ENCODE peak calls at places on chromosomes 6 and 20, in five cellular contexts. One of them, this sample, is unnamed.

GRCh38 chr20:60331688-60332300 is 373.6 kb downstream of the CDH26 start:
- DNase-seq in pancreas: no peak
- DNase-seq in prostate gland: no peak
- DNase-seq in ascending aorta: no peak
- DNase-seq in HFFc6: no peak
- DNase-seq in this sample: no peak

GRCh38 chr6:37113976-37114375 is 56.0 kb upstream of the PIM1 start:
- DNase-seq in pancreas: no peak
- DNase-seq in prostate gland: no peak
- DNase-seq in ascending aorta: no peak
- DNase-seq in HFFc6: no peak
- DNase-seq in this sample: no peak

GRCh38 chr6:24547243-24547642 is 52.5 kb downstream of the ALDH5A1 start:
- DNase-seq in pancreas: no peak
- DNase-seq in prostate gland: no peak
- DNase-seq in ascending aorta: no peak
- DNase-seq in HFFc6: no peak
- DNase-seq in this sample: peak

GRCh38 chr20:24316731-24317130 is 152.7 kb upstream of the SYNDIG1 start:
- DNase-seq in pancreas: no peak
- DNase-seq in prostate gland: no peak
- DNase-seq in ascending aorta: no peak
- DNase-seq in HFFc6: no peak
- DNase-seq in this sample: no peak

GRCh38 chr6:73081955-73082354 is 143.3 kb downstream of the KHDC1L start:
- DNase-seq in pancreas: no peak
- DNase-seq in prostate gland: no peak
- DNase-seq in ascending aorta: no peak
- DNase-seq in HFFc6: no peak
- DNase-seq in this sample: no peak

GRCh38 chr6:111113731-111114438 is 26.6 kb downstream of the SLC16A10 start:
- DNase-seq in pancreas: no peak
- DNase-seq in prostate gland: no peak
- DNase-seq in ascending aorta: peak
- DNase-seq in HFFc6: peak
- DNase-seq in this sample: no peak

GRCh38 chr6:144659735-144660246 is 374.7 kb downstream of the UTRN start:
- DNase-seq in pancreas: no peak
- DNase-seq in prostate gland: no peak
- DNase-seq in ascending aorta: no peak
- DNase-seq in HFFc6: no peak
- DNase-seq in this sample: peak

GRCh38 chr6:159107451-159108260 is 61.5 kb upstream of the FNDC1 start:
- DNase-seq in pancreas: no peak
- DNase-seq in prostate gland: no peak
- DNase-seq in ascending aorta: no peak
- DNase-seq in HFFc6: no peak
- DNase-seq in this sample: no peak

GRCh38 chr6:37338745-37339255 is 15.0 kb upstream of the RNF8 start:
- DNase-seq in pancreas: no peak
- DNase-seq in prostate gland: peak
- DNase-seq in ascending aorta: no peak
- DNase-seq in HFFc6: no peak
- DNase-seq in this sample: no peak

GRCh38 chr6:100281471-100281878 is 183.2 kb downstream of the SIM1 start:
- DNase-seq in pancreas: peak
- DNase-seq in prostate gland: no peak
- DNase-seq in ascending aorta: no peak
- DNase-seq in HFFc6: no peak
- DNase-seq in this sample: peak

GRCh38 chr20:38534756-38535155 is 46.2 kb upstream of the ADIG start:
- DNase-seq in pancreas: no peak
- DNase-seq in prostate gland: no peak
- DNase-seq in ascending aorta: no peak
- DNase-seq in HFFc6: no peak
- DNase-seq in this sample: no peak

GRCh38 chr6:75532521-75532920 is 38.9 kb upstream of the FILIP1 start:
- DNase-seq in pancreas: no peak
- DNase-seq in prostate gland: no peak
- DNase-seq in ascending aorta: no peak
- DNase-seq in HFFc6: peak
- DNase-seq in this sample: no peak

GRCh38 chr6:40743226-40743625 is 156.1 kb upstream of the LRFN2 start:
- DNase-seq in pancreas: no peak
- DNase-seq in prostate gland: no peak
- DNase-seq in ascending aorta: no peak
- DNase-seq in HFFc6: no peak
- DNase-seq in this sample: no peak

DNA sequence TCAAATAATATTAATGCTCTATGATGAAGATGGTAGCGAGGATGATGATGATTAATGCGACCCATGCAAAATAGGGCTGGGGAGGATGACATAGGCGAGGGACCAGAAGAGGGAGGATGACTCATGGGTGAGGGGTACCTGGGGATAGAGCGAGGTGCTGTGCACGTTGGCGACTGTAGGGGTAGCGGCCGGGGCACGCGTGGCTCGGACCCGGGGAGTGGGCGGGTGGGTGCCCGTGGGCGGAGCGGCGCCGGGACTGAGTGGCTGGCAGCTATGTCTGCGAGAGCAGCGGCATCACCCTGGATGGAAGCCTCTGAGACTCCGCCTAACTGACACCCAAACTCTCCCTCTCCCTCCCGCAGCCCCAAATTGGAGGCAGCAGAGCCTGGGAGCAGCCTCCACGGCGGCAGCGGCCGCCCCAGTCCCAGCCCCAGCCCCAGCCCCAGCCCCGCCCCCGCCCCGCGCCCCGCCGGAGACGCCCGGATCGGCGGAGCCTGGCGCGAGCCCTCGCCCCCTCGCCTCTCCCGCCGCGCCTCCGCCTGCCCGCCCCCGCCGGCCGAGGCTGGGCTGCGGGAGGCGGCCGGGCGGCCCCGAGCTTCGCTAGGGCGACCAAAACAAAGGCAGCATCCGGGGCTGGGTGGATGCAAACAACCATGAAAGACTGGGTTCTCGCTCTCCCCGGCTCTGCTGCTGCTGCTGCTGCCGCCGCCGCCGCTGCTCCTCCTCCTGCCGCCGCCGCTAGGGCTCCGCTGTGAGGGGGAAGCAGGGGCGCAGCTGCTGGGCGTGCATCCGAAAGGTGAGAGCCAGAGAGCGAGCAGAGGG is at the start of gene RIMS1:
- DNase-seq in pancreas: peak
- DNase-seq in prostate gland: no peak
- DNase-seq in ascending aorta: no peak
- DNase-seq in HFFc6: peak
- DNase-seq in this sample: peak
- TF ChIP-seq CTCF in pancreas: no peak
- TF ChIP-seq CTCF in prostate gland: no peak
- TF ChIP-seq CTCF in ascending aorta: no peak
- TF ChIP-seq CTCF in HFFc6: peak
- TF ChIP-seq CTCF in this sample: peak

GRCh38 chr6:149435919-149436586 is 36.0 kb downstream of the SUMO4 start:
- DNase-seq in pancreas: no peak
- DNase-seq in prostate gland: no peak
- DNase-seq in ascending aorta: no peak
- DNase-seq in HFFc6: no peak
- DNase-seq in this sample: no peak

GRCh38 chr6:149438855-149439254 is 38.8 kb downstream of the SUMO4 start:
- DNase-seq in pancreas: no peak
- DNase-seq in prostate gland: no peak
- DNase-seq in ascending aorta: no peak
- DNase-seq in HFFc6: no peak
- DNase-seq in this sample: no peak

GRCh38 chr6:149439626-149440025 is 39.6 kb downstream of the SUMO4 start:
- DNase-seq in pancreas: no peak
- DNase-seq in prostate gland: no peak
- DNase-seq in ascending aorta: no peak
- DNase-seq in HFFc6: no peak
- DNase-seq in this sample: no peak

GRCh38 chr6:149436647-149437046 is 36.6 kb downstream of the SUMO4 start:
- DNase-seq in pancreas: no peak
- DNase-seq in prostate gland: no peak
- DNase-seq in ascending aorta: no peak
- DNase-seq in HFFc6: no peak
- DNase-seq in this sample: no peak

GRCh38 chr6:149437212-149437611 is 37.1 kb downstream of the SUMO4 start:
- DNase-seq in pancreas: no peak
- DNase-seq in prostate gland: no peak
- DNase-seq in ascending aorta: no peak
- DNase-seq in HFFc6: no peak
- DNase-seq in this sample: no peak
- TF ChIP-seq CTCF in pancreas: no peak
- TF ChIP-seq CTCF in prostate gland: no peak
- TF ChIP-seq CTCF in ascending aorta: no peak
- TF ChIP-seq CTCF in HFFc6: peak
- TF ChIP-seq CTCF in this sample: no peak

DNA sequence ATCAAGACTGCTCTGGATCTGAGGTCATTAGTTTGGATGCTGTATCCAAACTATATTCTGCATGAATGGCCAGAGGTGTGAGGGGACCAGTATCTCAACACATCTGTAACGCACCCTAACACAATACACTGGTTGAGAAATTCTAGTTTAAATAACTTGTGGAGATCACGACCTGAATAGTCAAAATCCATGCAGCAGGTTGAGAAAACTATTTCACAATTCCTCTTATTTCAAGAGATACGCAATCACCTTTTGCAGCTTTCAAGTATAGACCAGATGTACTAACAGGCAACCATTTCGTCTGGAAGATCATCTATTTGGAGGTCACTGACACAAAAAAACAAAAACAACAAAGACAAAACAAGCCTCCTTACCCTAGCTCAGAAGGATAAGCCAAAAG is 11.1 kb downstream of the CSNK2A1 start:
- DNase-seq in pancreas: no peak
- DNase-seq in prostate gland: no peak
- DNase-seq in ascending aorta: no peak
- DNase-seq in HFFc6: no peak
- DNase-seq in this sample: no peak
- TF ChIP-seq CTCF in pancreas: no peak
- TF ChIP-seq CTCF in prostate gland: no peak
- TF ChIP-seq CTCF in ascending aorta: no peak
- TF ChIP-seq CTCF in HFFc6: no peak
- TF ChIP-seq CTCF in this sample: no peak

DNA sequence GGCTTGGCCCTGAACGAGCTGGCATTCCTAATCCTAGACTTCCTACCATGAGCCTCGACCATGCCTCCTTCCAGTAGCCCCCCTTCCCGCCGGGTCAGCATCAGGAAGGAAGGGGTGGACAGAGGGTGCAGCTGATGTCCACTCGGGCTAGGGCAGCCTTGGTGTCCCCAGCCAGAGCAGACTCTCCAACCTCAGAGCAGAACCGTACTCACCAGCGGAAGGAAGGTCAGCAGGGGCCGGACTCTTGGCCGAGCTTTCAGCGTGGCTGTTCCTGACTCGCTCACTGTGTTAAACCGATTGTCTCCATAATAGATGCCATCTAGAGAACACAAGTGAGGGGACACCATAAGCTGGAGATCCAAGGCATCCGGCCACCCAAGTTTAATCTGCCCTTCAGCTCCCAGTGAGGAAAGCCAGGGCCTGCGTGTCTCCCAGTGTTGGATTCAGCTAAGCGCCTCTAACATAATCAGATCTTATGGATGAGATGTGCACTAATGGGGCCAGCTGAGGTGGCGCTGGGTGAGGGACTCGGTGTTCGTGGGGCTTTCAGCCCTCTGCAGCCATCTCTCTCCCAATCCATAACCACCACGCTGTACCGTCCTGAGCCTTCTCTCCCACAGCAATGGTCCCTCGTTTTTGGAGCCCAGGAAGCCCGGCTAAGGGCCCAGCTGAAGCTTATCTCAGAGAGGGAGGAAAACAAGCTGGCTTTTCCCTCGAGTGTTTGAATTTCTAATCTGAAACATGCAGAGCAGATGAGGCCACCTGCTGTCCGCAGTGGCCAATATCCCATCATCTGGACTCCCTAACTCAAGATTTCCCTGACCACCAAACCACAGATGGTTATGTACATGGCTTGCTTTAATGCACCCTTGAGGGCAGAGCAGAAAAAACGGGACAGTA is 13.7 kb downstream of the C6orf132 start:
- DNase-seq in pancreas: no peak
- DNase-seq in prostate gland: no peak
- DNase-seq in ascending aorta: no peak
- DNase-seq in HFFc6: no peak
- DNase-seq in this sample: no peak
- TF ChIP-seq CTCF in pancreas: no peak
- TF ChIP-seq CTCF in prostate gland: no peak
- TF ChIP-seq CTCF in ascending aorta: no peak
- TF ChIP-seq CTCF in HFFc6: no peak
- TF ChIP-seq CTCF in this sample: no peak

DNA sequence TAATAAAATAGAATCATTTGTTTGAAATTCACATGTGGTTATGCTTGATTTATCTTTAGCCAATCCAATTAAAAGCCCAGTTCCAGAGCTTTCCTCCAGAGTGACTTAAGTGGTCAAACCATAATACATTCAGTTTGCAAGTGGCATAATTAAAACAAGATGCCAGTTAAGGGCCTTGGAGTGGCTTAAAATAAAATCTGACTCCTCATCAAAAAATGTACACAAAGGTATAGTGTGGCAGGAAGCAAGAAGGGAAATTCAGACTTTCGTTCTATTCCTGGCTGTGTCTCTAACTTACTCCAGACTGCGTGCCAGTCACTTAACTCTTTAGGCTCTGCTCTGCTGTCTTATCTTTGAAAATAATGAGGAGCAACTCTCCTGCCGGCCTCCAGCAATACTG is 251.3 kb upstream of the PRND start:
- DNase-seq in pancreas: no peak
- DNase-seq in prostate gland: no peak
- DNase-seq in ascending aorta: no peak
- DNase-seq in HFFc6: peak
- DNase-seq in this sample: no peak
- TF ChIP-seq CTCF in pancreas: no peak
- TF ChIP-seq CTCF in prostate gland: no peak
- TF ChIP-seq CTCF in ascending aorta: no peak
- TF ChIP-seq CTCF in HFFc6: peak
- TF ChIP-seq CTCF in this sample: no peak

DNA sequence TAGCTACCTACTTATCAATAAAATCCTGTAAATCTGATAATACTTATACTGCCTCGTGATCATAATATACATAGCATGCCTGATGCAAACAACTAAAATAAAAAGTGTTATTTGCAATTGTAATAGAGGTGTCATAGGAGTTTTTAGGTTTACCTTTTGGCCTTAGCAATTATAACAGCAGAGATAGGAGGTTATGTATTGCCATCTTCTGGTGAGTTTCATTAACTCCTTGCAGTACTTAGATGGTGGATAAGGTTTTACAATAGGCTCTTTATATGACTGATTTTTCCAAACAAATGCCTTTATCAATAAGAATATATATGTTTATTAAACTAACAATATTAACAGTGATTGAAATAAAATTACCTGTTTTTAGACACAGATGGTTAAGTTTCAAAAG is 27.8 kb upstream of the MYCT1 start:
- DNase-seq in pancreas: no peak
- DNase-seq in prostate gland: no peak
- DNase-seq in ascending aorta: no peak
- DNase-seq in HFFc6: peak
- DNase-seq in this sample: no peak
- TF ChIP-seq CTCF in pancreas: no peak
- TF ChIP-seq CTCF in prostate gland: no peak
- TF ChIP-seq CTCF in ascending aorta: no peak
- TF ChIP-seq CTCF in HFFc6: peak
- TF ChIP-seq CTCF in this sample: peak